ENCODE peak calls at places on chromosomes 13 and 19, in ten cellular contexts. R, S, D, O, L, M, G, P, V and F are unnamed samples.

GRCh38 chr13:96982672-96983071 is 11.6 kb downstream of the OXGR1 start:
- DNase-seq in M (no peak), V (no peak), D (no peak), R (no peak), P (no peak), O (no peak), S (peak; percentile 57), L (peak; percentile 8), G (no peak), F (no peak)

GRCh38 chr13:109394311-109394988 is 391.9 kb downstream of the IRS2 start:
- DNase-seq in S (no peak), M (no peak), G (no peak), V (no peak), O (no peak), L (peak; percentile 79), D (no peak), P (no peak), R (peak; percentile 44), F (no peak)

GRCh38 chr19:3135961-3136683 is at the start of gene GNA15:
- DNase-seq in R (no peak), V (no peak), P (no peak), D (no peak), L (no peak), G (no peak), O (no peak), M (no peak), S (no peak), F (no peak)

GRCh38 chr19:7177926-7178325 is 108.4 kb downstream of the ZNF557 start:
- DNase-seq in O (peak; percentile 53), S (no peak), V (peak; percentile 74), P (no peak), M (no peak), L (peak; percentile 51), R (no peak), D (no peak), G (no peak), F (peak; percentile 73)

GRCh38 chr13:111206148-111206547 is 91.0 kb downstream of the ARHGEF7 start:
- DNase-seq in V (no peak), P (no peak), D (no peak), L (peak; percentile 23), R (no peak), O (no peak), G (no peak), S (no peak), M (no peak), F (no peak)

GRCh38 chr13:107295391-107296157 is 727.6 kb upstream of the ARGLU1 start:
- DNase-seq in V (peak; percentile 61), R (no peak), S (no peak), G (no peak), D (no peak), O (no peak), L (no peak), P (no peak), M (no peak), F (no peak)

GRCh38 chr13:38888309-38888708 is 102.3 kb downstream of the STOML3 start:
- DNase-seq in M (no peak), S (no peak), G (no peak), L (peak; percentile 39), P (no peak), R (peak; percentile 15), D (no peak), V (peak; percentile 11), O (peak; percentile 3), F (peak; percentile 73)

GRCh38 chr13:85241045-85241444 is 558.2 kb downstream of the SLITRK6 start:
- DNase-seq in S (no peak), G (no peak), P (no peak), R (peak; percentile 34), O (no peak), V (no peak), M (no peak), L (peak; percentile 60), D (no peak), F (peak; percentile 75)

GRCh38 chr13:100707818-100708740 is 33.5 kb upstream of the TMTC4 start:
- DNase-seq in M (no peak), S (no peak), V (no peak), P (no peak), R (no peak), D (no peak), O (no peak), L (no peak), G (no peak), F (peak; percentile 97)

GRCh38 chr19:39199025-39199424 is 2.3 kb downstream of the NCCRP1 start:
- DNase-seq in O (no peak), P (no peak), L (peak; percentile 89), G (no peak), V (peak; percentile 40), R (peak; percentile 78), S (peak; percentile 52), M (no peak), D (peak; percentile 48), F (peak; percentile 9)

GRCh38 chr13:44739120-44739519 is 163.0 kb upstream of the TSC22D1 start:
- DNase-seq in O (no peak), S (no peak), V (no peak), L (no peak), M (no peak), G (no peak), D (no peak), P (no peak), R (no peak), F (no peak)

GRCh38 chr13:32587014-32587773 is 942 bp downstream of the PDS5B start:
- DNase-seq in M (peak; percentile 89), D (peak; percentile 78), L (peak; percentile 78), P (peak; percentile 64), S (peak; percentile 51), O (no peak), R (peak; percentile 71), V (peak; percentile 60), G (peak; percentile 33), F (peak; percentile 59)

GRCh38 chr13:87684850-87685735 is 13.9 kb downstream of the SLITRK5 start:
- DNase-seq in O (no peak), L (no peak), R (peak; percentile 48), D (no peak), P (no peak), S (no peak), M (no peak), V (no peak), G (no peak), F (peak; percentile 46)

GRCh38 chr13:97395437-97396136 is 38.4 kb upstream of the RAP2A start:
- DNase-seq in S (no peak), L (peak; percentile 57), V (peak; percentile 37), O (no peak), G (no peak), P (no peak), M (no peak), R (peak; percentile 55), D (no peak), F (peak; percentile 37)

GRCh38 chr19:44345969-44346368 is 10.5 kb downstream of the ZNF112 start:
- DNase-seq in M (no peak), V (no peak), G (no peak), D (no peak), S (peak; percentile 48), R (no peak), L (no peak), P (peak; percentile 80), O (no peak), F (no peak)

GRCh38 chr13:51811046-51811445 is 7.1 kb upstream of the DHRS12 start:
- DNase-seq in G (no peak), S (no peak), P (no peak), V (no peak), M (no peak), O (no peak), R (no peak), D (no peak), L (no peak), F (no peak)

GRCh38 chr13:35566340-35566739 is 89.9 kb upstream of the MAB21L1 start:
- DNase-seq in R (no peak), V (peak; percentile 6), O (no peak), D (no peak), P (no peak), G (no peak), M (no peak), S (no peak), L (peak; percentile 20), F (no peak)

GRCh38 chr19:2167896-2168618 is 4.3 kb downstream of the DOT1L start:
- DNase-seq in O (no peak), S (peak; percentile 73), R (peak; percentile 47), V (peak; percentile 44), D (peak; percentile 87), P (no peak), G (no peak), L (peak; percentile 90), M (peak; percentile 76), F (peak; percentile 41)

GRCh38 chr19:49859838-49860715 is 7.3 kb downstream of the PNKP start:
- DNase-seq in L (peak; percentile 22), O (no peak), D (no peak), P (no peak), M (no peak), S (no peak), R (no peak), G (no peak), V (no peak), F (no peak)

GRCh38 chr13:110421696-110422395 is 114.8 kb downstream of the COL4A2 start:
- DNase-seq in L (peak; percentile 67), R (peak; percentile 78), V (peak; percentile 83), O (no peak), M (no peak), D (no peak), S (no peak), P (no peak), G (no peak), F (peak; percentile 98)